ENCODE peak calls at places on chromosomes 11 and 22, in eight cellular contexts. P, K, U, M, T, A, Z and X are unnamed samples.
A peak's percentile ranks its signal among the peaks of the same experiment; 100 is the strongest.

GRCh38 chr11:68976563-68976962 is 4.2 kb downstream of the MRGPRD start:
- DNase-seq in M (no peak), Z (no peak), A (no peak), U (no peak), K (peak; percentile 13), T (no peak), P (no peak), X (no peak)

GRCh38 chr22:39315389-39315788 is 4.0 kb downstream of the RPL3 start:
- DNase-seq in U (no peak), M (no peak), K (no peak), T (no peak), A (no peak), P (no peak), Z (no peak), X (no peak)

GRCh38 chr11:61787928-61788491 is 4.4 kb downstream of the TMEM258 start:
- DNase-seq in U (peak; percentile 25), P (peak; percentile 42), A (peak; percentile 74), Z (no peak), T (peak; percentile 87), M (no peak), K (peak; percentile 72), X (peak; percentile 82)

GRCh38 chr11:72742522-72743320 is 9.5 kb downstream of the ARAP1 start:
- DNase-seq in Z (no peak), U (no peak), K (no peak), P (no peak), M (no peak), T (no peak), A (no peak), X (no peak)

GRCh38 chr22:24428751-24429410 is 1.5 kb downstream of the ADORA2A start:
- DNase-seq in T (no peak), K (no peak), Z (no peak), M (no peak), P (no peak), U (peak; percentile 75), A (no peak), X (no peak)

GRCh38 chr11:7056828-7057513 is 31.8 kb upstream of the RBMXL2 start:
- DNase-seq in K (no peak), U (no peak), A (no peak), M (no peak), T (no peak), Z (no peak), P (peak; percentile 17), X (no peak)

GRCh38 chr11:132073787-132074186 is 703.4 kb downstream of the NTM start:
- DNase-seq in P (no peak), A (peak; percentile 46), Z (no peak), U (no peak), T (no peak), M (no peak), K (no peak), X (no peak)

GRCh38 chr11:8338138-8338537 is 74.5 kb upstream of the LMO1 start:
- DNase-seq in T (peak; percentile 73), P (peak; percentile 47), K (peak; percentile 79), U (peak; percentile 21), Z (no peak), A (peak; percentile 41), M (peak; percentile 34), X (peak; percentile 36)

GRCh38 chr11:107898270-107898669 is 30.0 kb upstream of the RAB39A start:
- DNase-seq in U (peak; percentile 32), M (no peak), P (peak; percentile 58), A (peak; percentile 53), T (peak; percentile 28), K (no peak), Z (no peak), X (peak; percentile 46)

GRCh38 chr22:36027960-36028645 is 521 bp downstream of the RBFOX2 start:
- DNase-seq in M (peak; percentile 39), A (no peak), U (peak; percentile 58), K (no peak), Z (no peak), P (no peak), T (peak; percentile 22), X (peak; percentile 18)

GRCh38 chr11:61895718-61896059 is 4.3 kb upstream of the FADS3 start:
- DNase-seq in M (no peak), K (no peak), A (no peak), U (no peak), Z (no peak), P (no peak), T (no peak), X (no peak)

GRCh38 chr22:46031066-46031465 is 54.1 kb upstream of the WNT7B start:
- DNase-seq in Z (no peak), M (peak; percentile 14), T (no peak), P (no peak), A (no peak), K (no peak), U (no peak), X (no peak)

GRCh38 chr11:66787934-66788758 is 55.1 kb upstream of the RCE1 start:
- DNase-seq in K (no peak), U (no peak), Z (no peak), A (peak; percentile 4), T (no peak), M (no peak), P (no peak), X (no peak)

GRCh38 chr11:16793511-16793910 is 55.1 kb downstream of the C11orf58 start:
- DNase-seq in T (no peak), M (no peak), P (no peak), A (no peak), Z (no peak), K (no peak), U (no peak), X (no peak)

GRCh38 chr11:75283391-75283931 is 42.9 kb downstream of the TPBGL start:
- DNase-seq in U (no peak), T (no peak), K (no peak), M (no peak), Z (no peak), A (no peak), P (no peak), X (no peak)

GRCh38 chr11:21723681-21724080 is 469.2 kb upstream of the ANO5 start:
- DNase-seq in Z (no peak), P (no peak), U (no peak), A (no peak), K (no peak), T (no peak), M (no peak), X (no peak)